ENCODE peak calls at places on chromosomes 12 and 14, in six cellular contexts. Y is stomach, T is endodermal cell, Q is AG10803, Z is fibroblast of lung, L is cardiac fibroblast. K is an unnamed sample.

GRCh38 chr12:452667-453210 is 7.0 kb upstream of the B4GALNT3 start:
- DNase-seq in Y (peak), T (no peak), Q (no peak), Z (no peak), L (no peak), K (no peak)

GRCh38 chr12:10220398-10221077 is 7.9 kb downstream of the GABARAPL1 start:
- DNase-seq in Y (peak), T (no peak), Q (peak), Z (peak), L (peak), K (no peak)

GRCh38 chr12:40959041-40959440 is 229.1 kb upstream of the PDZRN4 start:
- DNase-seq in Y (no peak), T (no peak), Q (peak), Z (peak), L (peak), K (no peak)

GRCh38 chr12:107374136-107374535 is 280.8 kb upstream of the CRY1 start:
- DNase-seq in Y (no peak), T (no peak), Q (no peak), Z (no peak), L (no peak), K (no peak)

GRCh38 chr12:85779768-85780167 is 56.4 kb downstream of the RASSF9 start:
- DNase-seq in Y (no peak), T (no peak), Q (no peak), Z (no peak), L (no peak), K (peak)

GRCh38 chr14:25945746-25946145 is 652.1 kb downstream of the NOVA1 start:
- DNase-seq in Y (no peak), T (no peak), Q (no peak), Z (no peak), L (no peak), K (no peak)

GRCh38 chr12:109897029-109897428 is 3.0 kb upstream of the TCHP start:
- DNase-seq in Y (no peak), T (no peak), Q (no peak), Z (no peak), L (no peak), K (no peak)

GRCh38 chr14:67480011-67480410 is 8.5 kb downstream of the TMEM229B start:
- DNase-seq in Y (no peak), T (no peak), Q (no peak), Z (no peak), L (no peak), K (no peak)

GRCh38 chr12:93595336-93595735 is 22.9 kb downstream of the SOCS2 start:
- DNase-seq in Y (no peak), T (no peak), Q (no peak), Z (no peak), L (no peak), K (no peak)

GRCh38 chr12:7439579-7440505 is 4.1 kb downstream of the CD163L1 start:
- DNase-seq in Y (no peak), T (peak), Q (peak), Z (peak), L (peak), K (peak)

GRCh38 chr14:69324341-69324931 is 64.5 kb downstream of the GALNT16 start:
- DNase-seq in Y (no peak), T (peak), Q (no peak), Z (no peak), L (no peak), K (no peak)

GRCh38 chr14:68418192-68419118 is 374.4 kb downstream of the ZFP36L1 start:
- DNase-seq in Y (no peak), T (no peak), Q (no peak), Z (no peak), L (no peak), K (no peak)

GRCh38 chr12:11819643-11820042 is 170.2 kb downstream of the ETV6 start:
- DNase-seq in Y (no peak), T (no peak), Q (no peak), Z (no peak), L (no peak), K (no peak)

GRCh38 chr12:131755305-131756113 is 44.6 kb downstream of the SFSWAP start:
- DNase-seq in Y (no peak), T (peak), Q (peak), Z (no peak), L (peak), K (peak)

GRCh38 chr14:30375280-30375892 is 183.6 kb upstream of the G2E3 start:
- DNase-seq in Y (peak), T (peak), Q (peak), Z (peak), L (peak), K (peak)

GRCh38 chr14:71932229-71932951 is at the start of gene RGS6:
- DNase-seq in Y (peak), T (peak), Q (no peak), Z (peak), L (peak), K (peak)

GRCh38 chr12:62621239-62621638 is 154.6 kb downstream of the MON2 start:
- DNase-seq in Y (no peak), T (peak), Q (no peak), Z (no peak), L (no peak), K (no peak)

GRCh38 chr12:102631274-102631673 is 150.9 kb upstream of the IGF1 start:
- DNase-seq in Y (no peak), T (no peak), Q (peak), Z (peak), L (peak), K (no peak)

GRCh38 chr12:90441431-90441830 is 513.5 kb downstream of the CCER1 start:
- DNase-seq in Y (no peak), T (no peak), Q (no peak), Z (no peak), L (no peak), K (no peak)
- TF ChIP-seq CTCF in Y (no peak), T (peak), Q (no peak), Z (no peak), L (no peak), K (no peak)

GRCh38 chr14:36750244-36750643 is 88.6 kb downstream of the PAX9 start:
- DNase-seq in Y (no peak), T (no peak), Q (no peak), Z (no peak), L (no peak), K (no peak)

GRCh38 chr14:36751116-36751515 is 89.5 kb downstream of the PAX9 start:
- DNase-seq in Y (no peak), T (no peak), Q (no peak), Z (no peak), L (no peak), K (no peak)

GRCh38 chr14:36748814-36749213 is 87.2 kb downstream of the PAX9 start:
- DNase-seq in Y (no peak), T (no peak), Q (no peak), Z (no peak), L (no peak), K (no peak)

GRCh38 chr14:36746907-36747306 is 85.2 kb downstream of the PAX9 start:
- DNase-seq in Y (no peak), T (no peak), Q (no peak), Z (no peak), L (no peak), K (no peak)

DNA sequence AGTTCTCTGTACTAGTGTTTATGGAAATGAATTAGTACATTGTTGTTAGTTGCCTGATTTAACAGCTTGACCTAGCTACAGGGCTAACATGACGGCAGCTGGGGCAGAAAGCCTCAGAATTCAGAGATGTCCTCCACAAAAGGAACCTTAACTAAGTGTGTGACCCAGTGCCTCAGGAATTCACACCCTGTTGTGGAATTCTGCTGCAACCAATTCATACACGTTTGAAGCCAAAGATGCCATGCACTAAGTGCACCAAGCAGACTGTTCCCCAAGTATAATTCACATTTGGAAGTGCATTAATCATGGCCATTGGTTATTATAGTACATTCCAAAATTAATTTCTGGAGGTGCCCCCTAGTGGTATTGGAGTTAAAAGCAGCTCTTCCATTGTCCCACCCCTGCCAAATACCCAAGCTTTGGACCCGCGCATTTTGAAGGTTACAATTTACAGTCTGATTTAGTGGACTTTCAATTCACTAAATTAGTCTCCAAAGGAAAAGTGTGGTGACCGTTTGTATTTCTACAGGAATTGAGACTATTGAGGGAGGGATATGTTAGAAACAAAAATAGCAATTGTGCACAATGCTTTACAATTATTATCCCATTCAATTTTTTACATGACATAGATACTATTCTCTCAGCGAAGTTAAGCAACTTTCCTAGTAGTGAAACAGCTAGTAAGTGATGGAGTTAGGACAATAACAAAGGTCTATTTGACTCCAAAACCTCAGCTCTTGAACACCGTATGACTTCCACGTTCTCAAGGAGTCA is 85.9 kb downstream of the PAX9 start:
- DNase-seq in Y (no peak), T (peak), Q (peak), Z (no peak), L (no peak), K (peak)
- TF ChIP-seq CTCF in Y (no peak), T (peak), Q (peak), Z (peak), L (peak), K (peak)

GRCh38 chr12:53990311-53991076 is 5.5 kb downstream of the HOXC10 start:
- DNase-seq in Y (no peak), T (no peak), Q (no peak), Z (no peak), L (no peak), K (no peak)

GRCh38 chr12:53988519-53989226 is 3.7 kb downstream of the HOXC10 start:
- DNase-seq in Y (no peak), T (no peak), Q (no peak), Z (no peak), L (no peak), K (no peak)

GRCh38 chr12:53987748-53988147 is 2.8 kb downstream of the HOXC10 start:
- DNase-seq in Y (no peak), T (no peak), Q (no peak), Z (no peak), L (no peak), K (no peak)

GRCh38 chr12:53991077-53991460 is 6.1 kb downstream of the HOXC10 start:
- DNase-seq in Y (no peak), T (no peak), Q (peak), Z (no peak), L (no peak), K (no peak)

DNA sequence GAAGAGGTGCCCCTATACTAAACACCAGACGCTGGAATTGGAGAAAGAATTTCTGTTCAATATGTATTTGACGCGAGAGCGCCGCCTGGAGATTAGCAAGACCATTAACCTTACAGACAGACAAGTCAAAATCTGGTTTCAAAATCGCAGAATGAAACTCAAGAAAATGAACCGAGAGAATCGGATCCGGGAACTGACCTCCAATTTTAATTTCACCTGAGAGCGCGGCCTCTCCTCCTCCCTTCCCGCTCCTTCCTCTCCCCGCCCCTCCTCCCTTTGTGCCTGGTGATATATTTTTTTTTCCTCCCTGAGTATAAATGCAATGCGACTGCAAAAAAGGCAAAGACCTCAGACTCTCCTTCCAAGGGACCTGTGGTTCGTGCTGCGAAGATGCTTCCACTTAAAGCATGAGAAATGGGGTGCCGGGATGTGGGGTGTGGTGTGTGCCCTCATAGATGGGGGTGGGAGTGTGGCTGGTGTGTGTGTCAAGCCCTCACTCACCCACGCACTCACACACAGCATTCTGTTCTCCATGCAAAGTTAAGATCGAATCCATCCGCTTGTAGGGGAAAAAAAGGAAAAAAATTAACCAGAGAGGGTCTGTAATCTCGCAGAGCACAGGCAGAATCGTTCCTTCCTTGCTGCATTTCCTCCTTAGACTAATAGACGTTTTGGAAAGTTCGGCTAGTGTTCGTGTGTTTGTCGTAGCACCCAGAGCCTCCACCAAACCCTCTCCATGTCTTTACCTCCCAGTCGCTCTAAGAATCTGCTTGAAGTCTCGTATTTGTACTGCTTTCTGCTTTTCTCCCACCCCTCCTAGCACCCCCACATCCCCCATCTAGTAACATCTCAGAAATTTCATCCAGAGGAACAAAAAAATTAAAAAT is 4.5 kb downstream of the HOXC10 start:
- DNase-seq in Y (no peak), T (no peak), Q (peak), Z (no peak), L (peak), K (peak)
- TF ChIP-seq CTCF in Y (no peak), T (peak), Q (peak), Z (peak), L (peak), K (peak)

DNA sequence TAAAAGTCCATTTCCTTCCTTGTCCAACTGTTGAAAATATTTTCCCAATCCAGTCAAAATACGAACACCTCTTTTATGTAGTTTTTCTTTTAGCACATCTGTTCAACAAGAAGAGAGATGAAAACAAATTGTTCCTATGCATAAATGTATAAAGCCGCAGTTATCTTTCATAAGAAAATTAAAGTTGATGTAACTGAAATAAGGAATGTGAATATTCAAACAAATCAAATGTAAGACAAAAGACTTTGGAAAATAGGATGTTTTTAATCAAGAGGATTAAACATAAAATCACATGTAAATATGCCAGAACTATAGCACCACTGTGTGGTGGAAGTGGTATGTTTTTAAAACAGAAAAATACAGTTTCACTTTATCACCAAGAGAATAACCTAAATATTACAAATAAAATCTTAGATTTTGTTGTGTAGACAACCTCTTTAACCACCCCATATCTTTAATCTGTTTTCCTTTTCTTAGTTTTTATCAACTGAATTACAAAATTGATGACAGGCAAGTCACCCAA is 40.4 kb downstream of the CAPS2 start:
- DNase-seq in Y (no peak), T (no peak), Q (peak), Z (peak), L (peak), K (peak)
- TF ChIP-seq CTCF in Y (no peak), T (peak), Q (peak), Z (no peak), L (peak), K (peak)